ENCODE peak calls at places on chromosome 21, in five cellular contexts. D, K, R, Z and G are unnamed samples.

GRCh38 chr21:28885853-28886177 is 106.9 kb downstream of the LTN1 start:
- ATAC-seq in D (no peak), K (no peak), Z (no peak), R (peak), G (no peak)

GRCh38 chr21:26818911-26819310 is 26.3 kb downstream of the ADAMTS1 start:
- ATAC-seq in K (no peak), R (no peak), D (no peak), Z (no peak), G (no peak)

GRCh38 chr21:44438531-44439210 is 16.6 kb upstream of the LRRC3 start:
- ATAC-seq in R (peak), K (no peak), D (no peak), Z (peak), G (peak)

GRCh38 chr21:25626752-25627151 is 12.3 kb upstream of the JAM2 start:
- ATAC-seq in K (no peak), Z (no peak), R (no peak), D (no peak), G (no peak)

GRCh38 chr21:28632718-28633408 is 359.8 kb downstream of the LTN1 start:
- ATAC-seq in K (no peak), R (peak), Z (no peak), D (no peak), G (no peak)

GRCh38 chr21:33419538-33420123 is 16.4 kb downstream of the IFNGR2 start:
- ATAC-seq in R (peak), D (no peak), Z (no peak), K (no peak), G (peak)

GRCh38 chr21:29133241-29133640 is 2.8 kb downstream of the MAP3K7CL start:
- ATAC-seq in Z (no peak), K (no peak), D (no peak), R (no peak), G (no peak)

GRCh38 chr21:14582934-14583628 is 37.0 kb upstream of the SAMSN1 start:
- ATAC-seq in D (no peak), Z (no peak), K (no peak), R (no peak), G (no peak)

GRCh38 chr21:26085882-26086281 is 84.7 kb downstream of the APP start:
- ATAC-seq in K (no peak), Z (no peak), R (no peak), D (no peak), G (no peak)

GRCh38 chr21:39083377-39084008 is 99.8 kb downstream of the PSMG1 start:
- ATAC-seq in K (no peak), R (peak), Z (peak), D (no peak), G (peak)

GRCh38 chr21:32238063-32238462 is 40.8 kb downstream of the MIS18A start:
- ATAC-seq in Z (no peak), D (no peak), R (no peak), K (no peak), G (no peak)

GRCh38 chr21:25688284-25689035 is 46.2 kb downstream of the ATP5PF start:
- ATAC-seq in Z (no peak), D (no peak), K (no peak), R (no peak), G (no peak)

GRCh38 chr21:39676054-39676771 is 63.5 kb downstream of the B3GALT5 start:
- ATAC-seq in R (peak), Z (peak), D (no peak), K (no peak), G (peak)

GRCh38 chr21:31273278-31273677 is 70.8 kb downstream of the TIAM1 start:
- ATAC-seq in D (peak), Z (no peak), K (no peak), R (no peak), G (no peak)

GRCh38 chr21:37225440-37225839 is 41.7 kb downstream of the VPS26C start:
- ATAC-seq in Z (no peak), K (no peak), D (no peak), R (no peak), G (no peak)

GRCh38 chr21:38498057-38498833 is at the start of gene ERG:
- ATAC-seq in Z (no peak), K (no peak), R (no peak), D (no peak), G (peak)

GRCh38 chr21:44650265-44650972 is 4.0 kb downstream of the KRTAP12-4 start:
- ATAC-seq in Z (no peak), R (no peak), K (no peak), D (no peak), G (no peak)

GRCh38 chr21:37195649-37196048 is 71.5 kb downstream of the VPS26C start:
- ATAC-seq in R (no peak), Z (no peak), D (no peak), K (no peak), G (no peak)

GRCh38 chr21:38930838-38931237 is 125.1 kb downstream of the ETS2 start:
- ATAC-seq in R (peak), Z (no peak), D (no peak), K (no peak), G (peak)

GRCh38 chr21:37223804-37224345 is 43.3 kb downstream of the VPS26C start:
- ATAC-seq in Z (no peak), R (no peak), K (no peak), D (no peak), G (no peak)

GRCh38 chr21:34962586-34963222 is 86.4 kb downstream of the RUNX1 start:
- ATAC-seq in R (no peak), Z (no peak), K (no peak), D (no peak), G (no peak)

GRCh38 chr21:38729745-38730401 is 75.9 kb upstream of the ETS2 start:
- ATAC-seq in R (no peak), K (no peak), Z (no peak), D (no peak), G (no peak)

GRCh38 chr21:28900481-28900880 is 92.2 kb downstream of the LTN1 start:
- ATAC-seq in K (no peak), Z (no peak), R (no peak), D (no peak), G (no peak)

GRCh38 chr21:36164427-36164784 is 7.8 kb downstream of the DOP1B start:
- ATAC-seq in R (no peak), Z (peak), K (no peak), D (no peak), G (no peak)
- TF ChIP-seq POLR2AphosphoS5 in R (no peak), Z (no peak), K (no peak), D (no peak), G (no peak)

DNA sequence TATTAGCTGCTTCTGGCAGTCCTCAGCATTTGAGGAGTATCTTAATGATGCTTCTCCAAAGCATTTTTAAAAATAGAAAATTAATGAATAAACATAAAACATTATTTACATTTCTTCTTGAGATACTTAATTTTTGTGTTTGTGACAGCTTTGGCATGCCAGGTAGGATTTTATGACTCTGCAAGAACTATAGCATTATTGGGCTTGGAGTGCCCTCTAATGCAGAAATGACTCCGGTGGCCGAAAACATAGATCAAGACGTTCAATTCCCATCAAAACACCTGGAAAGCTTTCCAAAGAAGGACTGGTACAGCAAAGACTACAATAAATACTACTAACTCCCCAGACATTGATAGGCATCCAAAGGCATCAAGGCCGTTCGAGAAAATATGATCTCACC is 366.4 kb upstream of the CXADR start:
- ATAC-seq in D (no peak), R (no peak), Z (no peak), K (no peak), G (no peak)
- TF ChIP-seq CTCF in D (no peak), R (no peak), Z (peak), K (no peak), G (no peak)

DNA sequence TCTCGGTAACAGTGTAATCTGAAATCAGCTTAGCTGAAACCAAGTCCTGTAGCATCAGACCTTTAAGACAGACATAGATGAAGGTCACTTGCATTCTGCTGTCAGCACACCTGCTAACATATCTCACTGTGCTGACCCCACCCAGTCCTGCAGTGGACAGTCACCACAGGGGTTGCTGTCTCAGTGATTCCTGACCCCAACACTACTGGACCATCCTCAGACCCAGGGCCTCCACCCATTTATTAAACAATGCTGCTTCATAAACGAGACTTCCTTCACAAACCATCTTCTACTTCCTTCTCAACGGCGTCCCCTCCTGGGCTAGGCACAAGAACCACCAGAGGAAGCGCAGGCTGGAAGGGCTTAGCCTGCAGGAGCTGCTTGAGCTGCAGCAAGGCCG is 17.8 kb upstream of the LSS start:
- ATAC-seq in K (no peak), R (no peak), D (no peak), Z (no peak), G (no peak)
- TF ChIP-seq POLR2AphosphoS5 in K (no peak), R (no peak), D (no peak), Z (no peak), G (no peak)

DNA sequence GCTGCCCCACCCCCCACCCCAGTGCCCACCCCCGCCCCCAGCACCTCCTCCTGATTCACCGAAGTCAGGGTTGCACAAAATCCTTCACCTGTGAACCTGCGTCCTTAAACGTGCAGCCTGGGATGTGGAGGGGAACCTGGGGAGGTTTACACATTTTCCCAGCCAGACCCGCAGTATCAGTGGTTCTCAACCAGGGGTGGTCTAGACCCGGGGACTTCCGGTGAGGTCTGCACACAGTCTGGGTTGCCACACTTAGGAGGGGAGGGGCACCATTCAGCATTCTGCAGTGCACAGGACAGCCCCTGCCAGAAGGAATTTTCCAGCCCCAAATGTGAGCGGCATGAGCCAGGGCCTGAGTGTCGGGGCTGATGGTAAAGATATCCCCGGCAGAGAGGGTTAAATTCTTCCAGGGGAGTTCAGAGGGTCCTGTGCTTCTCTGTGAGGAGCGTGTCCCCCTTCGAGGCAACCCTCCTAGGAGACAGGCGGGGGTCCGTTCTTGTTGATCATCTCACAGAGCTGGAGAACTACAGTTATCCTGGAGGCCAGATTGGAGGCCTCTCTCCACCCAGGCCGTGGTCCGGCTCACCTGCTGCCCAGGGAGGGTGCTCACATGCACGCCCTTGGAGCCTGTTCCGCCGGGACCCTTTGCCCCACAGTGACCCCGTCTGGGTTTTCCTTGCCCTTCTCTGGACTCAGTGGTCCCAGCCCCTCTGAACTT is 113.6 kb downstream of the SIK1 start:
- ATAC-seq in D (no peak), K (no peak), Z (peak), R (no peak), G (no peak)
- TF ChIP-seq CTCF in D (no peak), K (no peak), Z (no peak), R (no peak), G (no peak)

GRCh38 chr21:42378418-42378817 is 12.1 kb upstream of the TFF1 start:
- ATAC-seq in D (no peak), R (no peak), K (no peak), Z (no peak), G (no peak)

GRCh38 chr21:42375966-42376337 is 9.6 kb upstream of the TFF1 start:
- ATAC-seq in D (no peak), K (no peak), R (no peak), Z (no peak), G (no peak)

GRCh38 chr21:42376338-42376982 is 10.1 kb upstream of the TFF1 start:
- ATAC-seq in Z (no peak), K (no peak), D (no peak), R (no peak), G (no peak)

GRCh38 chr21:42377951-42378340 is 11.6 kb upstream of the TFF1 start:
- ATAC-seq in K (no peak), D (no peak), Z (no peak), R (no peak), G (no peak)

GRCh38 chr21:42377211-42377950 is 11.0 kb upstream of the TFF1 start:
- ATAC-seq in D (no peak), R (no peak), Z (no peak), K (peak), G (no peak)
- TF ChIP-seq POLR2AphosphoS5 in D (no peak), R (no peak), Z (no peak), K (no peak), G (no peak)

GRCh38 chr21:42520628-42521253 is 7.1 kb downstream of the SLC37A1 start:
- ATAC-seq in K (no peak), R (no peak), Z (peak), D (no peak), G (no peak)
- TF ChIP-seq CTCF in K (peak), R (no peak), Z (peak), D (no peak), G (no peak)